ENCODE peak calls at places on chromosomes 4 and X, in seven cellular contexts. One of them, this sample, is unnamed.

GRCh38 chrX:153075366-153075765 is 3.1 kb downstream of the PNMA6A start:
- DNase-seq in mesenchymal stem cell: no peak
- DNase-seq in neuronal stem cell: no peak
- DNase-seq in H9: no peak
- DNase-seq in trophoblast cell: no peak
- DNase-seq in mesendoderm: no peak
- DNase-seq in H1: no peak
- DNase-seq in this sample: no peak

GRCh38 chr4:154467886-154468285 is 23.7 kb downstream of the DCHS2 start:
- DNase-seq in mesenchymal stem cell: no peak
- DNase-seq in neuronal stem cell: no peak
- DNase-seq in H9: no peak
- DNase-seq in trophoblast cell: no peak
- DNase-seq in mesendoderm: no peak
- DNase-seq in H1: no peak
- DNase-seq in this sample: peak

GRCh38 chr4:81675785-81676427 is 204.2 kb upstream of the RASGEF1B start:
- DNase-seq in mesenchymal stem cell: no peak
- DNase-seq in neuronal stem cell: no peak
- DNase-seq in H9: no peak
- DNase-seq in trophoblast cell: no peak
- DNase-seq in mesendoderm: no peak
- DNase-seq in H1: no peak
- DNase-seq in this sample: no peak

GRCh38 chrX:115047181-115047580 is 29.8 kb upstream of the IL13RA2 start:
- DNase-seq in mesenchymal stem cell: peak
- DNase-seq in neuronal stem cell: no peak
- DNase-seq in H9: no peak
- DNase-seq in trophoblast cell: no peak
- DNase-seq in mesendoderm: no peak
- DNase-seq in H1: no peak
- DNase-seq in this sample: peak

GRCh38 chr4:151540728-151541437 is 131.9 kb downstream of the FHIP1A start:
- DNase-seq in mesenchymal stem cell: peak
- DNase-seq in neuronal stem cell: no peak
- DNase-seq in H9: no peak
- DNase-seq in trophoblast cell: no peak
- DNase-seq in mesendoderm: no peak
- DNase-seq in H1: no peak
- DNase-seq in this sample: peak

GRCh38 chr4:3340703-3341088 is 47.9 kb downstream of the RGS12 start:
- DNase-seq in mesenchymal stem cell: no peak
- DNase-seq in neuronal stem cell: no peak
- DNase-seq in H9: no peak
- DNase-seq in trophoblast cell: no peak
- DNase-seq in mesendoderm: no peak
- DNase-seq in H1: no peak
- DNase-seq in this sample: no peak

GRCh38 chr4:37977471-37978452 is 17.6 kb downstream of the PTTG2 start:
- DNase-seq in mesenchymal stem cell: peak
- DNase-seq in neuronal stem cell: peak
- DNase-seq in H9: no peak
- DNase-seq in trophoblast cell: peak
- DNase-seq in mesendoderm: peak
- DNase-seq in H1: no peak
- DNase-seq in this sample: peak

GRCh38 chr4:6575503-6576240 is 683 bp downstream of the MAN2B2 start:
- DNase-seq in mesenchymal stem cell: no peak
- DNase-seq in neuronal stem cell: no peak
- DNase-seq in H9: no peak
- DNase-seq in trophoblast cell: no peak
- DNase-seq in mesendoderm: no peak
- DNase-seq in H1: no peak
- DNase-seq in this sample: no peak

GRCh38 chr4:113020966-113021365 is 28.5 kb upstream of the ANK2 start:
- DNase-seq in mesenchymal stem cell: peak
- DNase-seq in neuronal stem cell: no peak
- DNase-seq in H9: no peak
- DNase-seq in trophoblast cell: no peak
- DNase-seq in mesendoderm: no peak
- DNase-seq in H1: no peak
- DNase-seq in this sample: no peak

GRCh38 chrX:56025872-56026571 is 206.1 kb upstream of the KLF8 start:
- DNase-seq in mesenchymal stem cell: no peak
- DNase-seq in neuronal stem cell: no peak
- DNase-seq in H9: no peak
- DNase-seq in trophoblast cell: peak
- DNase-seq in mesendoderm: no peak
- DNase-seq in H1: no peak
- DNase-seq in this sample: no peak

GRCh38 chr4:153759407-153760226 is at the start of gene RNF175:
- DNase-seq in mesenchymal stem cell: no peak
- DNase-seq in neuronal stem cell: no peak
- DNase-seq in H9: peak
- DNase-seq in trophoblast cell: no peak
- DNase-seq in mesendoderm: peak
- DNase-seq in H1: no peak
- DNase-seq in this sample: no peak

GRCh38 chrX:7146703-7147430 is 645 bp upstream of the STS start:
- DNase-seq in mesenchymal stem cell: peak
- DNase-seq in neuronal stem cell: no peak
- DNase-seq in H9: peak
- DNase-seq in trophoblast cell: peak
- DNase-seq in mesendoderm: no peak
- DNase-seq in H1: no peak
- DNase-seq in this sample: no peak

GRCh38 chrX:3788494-3789233 is 75.2 kb upstream of the PRKX start:
- DNase-seq in mesenchymal stem cell: no peak
- DNase-seq in neuronal stem cell: no peak
- DNase-seq in H9: peak
- DNase-seq in trophoblast cell: no peak
- DNase-seq in mesendoderm: peak
- DNase-seq in H1: no peak
- DNase-seq in this sample: no peak

GRCh38 chrX:103780701-103781402 is 4.2 kb downstream of the PLP1 start:
- DNase-seq in mesenchymal stem cell: no peak
- DNase-seq in neuronal stem cell: no peak
- DNase-seq in H9: peak
- DNase-seq in trophoblast cell: no peak
- DNase-seq in mesendoderm: no peak
- DNase-seq in H1: no peak
- DNase-seq in this sample: no peak

GRCh38 chr4:38382492-38382891 is 281.5 kb upstream of the KLF3 start:
- DNase-seq in mesenchymal stem cell: peak
- DNase-seq in neuronal stem cell: no peak
- DNase-seq in H9: no peak
- DNase-seq in trophoblast cell: no peak
- DNase-seq in mesendoderm: peak
- DNase-seq in H1: no peak
- DNase-seq in this sample: no peak

GRCh38 chrX:2446815-2447214 is 54.0 kb downstream of the DHRSX start:
- DNase-seq in mesenchymal stem cell: no peak
- DNase-seq in neuronal stem cell: no peak
- DNase-seq in H9: no peak
- DNase-seq in trophoblast cell: no peak
- DNase-seq in mesendoderm: no peak
- DNase-seq in H1: no peak
- DNase-seq in this sample: no peak

GRCh38 chrX:111886678-111887077 is 10.7 kb downstream of the TRPC5OS start:
- DNase-seq in mesenchymal stem cell: no peak
- DNase-seq in neuronal stem cell: no peak
- DNase-seq in H9: no peak
- DNase-seq in trophoblast cell: no peak
- DNase-seq in mesendoderm: no peak
- DNase-seq in H1: no peak
- DNase-seq in this sample: no peak

GRCh38 chr4:95764961-95765360 is 74.9 kb upstream of the PDHA2 start:
- DNase-seq in mesenchymal stem cell: no peak
- DNase-seq in neuronal stem cell: no peak
- DNase-seq in H9: no peak
- DNase-seq in trophoblast cell: no peak
- DNase-seq in mesendoderm: no peak
- DNase-seq in H1: no peak
- DNase-seq in this sample: no peak

GRCh38 chr4:186029731-186030421 is 39.1 kb upstream of the TLR3 start:
- DNase-seq in mesenchymal stem cell: peak
- DNase-seq in neuronal stem cell: peak
- DNase-seq in H9: no peak
- DNase-seq in trophoblast cell: no peak
- DNase-seq in mesendoderm: peak
- DNase-seq in H1: no peak
- DNase-seq in this sample: peak

GRCh38 chrX:17046478-17047097 is 100.1 kb downstream of the REPS2 start:
- DNase-seq in mesenchymal stem cell: peak
- DNase-seq in neuronal stem cell: peak
- DNase-seq in H9: peak
- DNase-seq in trophoblast cell: peak
- DNase-seq in mesendoderm: peak
- DNase-seq in H1: peak
- DNase-seq in this sample: peak

GRCh38 chr4:137952116-137952515 is 290.0 kb downstream of the SLC7A11 start:
- DNase-seq in mesenchymal stem cell: no peak
- DNase-seq in neuronal stem cell: no peak
- DNase-seq in H9: no peak
- DNase-seq in trophoblast cell: no peak
- DNase-seq in mesendoderm: no peak
- DNase-seq in H1: no peak
- DNase-seq in this sample: no peak

GRCh38 chrX:103831803-103832544 is at the start of gene RAB9B:
- DNase-seq in mesenchymal stem cell: peak
- DNase-seq in neuronal stem cell: peak
- DNase-seq in H9: peak
- DNase-seq in trophoblast cell: no peak
- DNase-seq in mesendoderm: peak
- DNase-seq in H1: no peak
- DNase-seq in this sample: peak

GRCh38 chr4:101345271-101345595 is 2.1 kb downstream of the PPP3CA start:
- DNase-seq in mesenchymal stem cell: no peak
- DNase-seq in neuronal stem cell: no peak
- DNase-seq in H9: no peak
- DNase-seq in trophoblast cell: no peak
- DNase-seq in mesendoderm: no peak
- DNase-seq in H1: no peak
- DNase-seq in this sample: peak
- H4K8ac ChIP-seq in mesenchymal stem cell: no peak
- H4K8ac ChIP-seq in neuronal stem cell: no peak
- H4K8ac ChIP-seq in H9: no peak
- H4K8ac ChIP-seq in trophoblast cell: no peak
- H4K8ac ChIP-seq in mesendoderm: no peak
- H4K8ac ChIP-seq in H1: no peak
- H4K8ac ChIP-seq in this sample: peak

GRCh38 chr4:14850374-14851097 is 151.7 kb upstream of the CPEB2 start:
- DNase-seq in mesenchymal stem cell: no peak
- DNase-seq in neuronal stem cell: no peak
- DNase-seq in H9: no peak
- DNase-seq in trophoblast cell: no peak
- DNase-seq in mesendoderm: no peak
- DNase-seq in H1: no peak
- DNase-seq in this sample: no peak
- H4K8ac ChIP-seq in mesenchymal stem cell: no peak
- H4K8ac ChIP-seq in neuronal stem cell: no peak
- H4K8ac ChIP-seq in H9: no peak
- H4K8ac ChIP-seq in trophoblast cell: no peak
- H4K8ac ChIP-seq in mesendoderm: no peak
- H4K8ac ChIP-seq in H1: no peak
- H4K8ac ChIP-seq in this sample: no peak

GRCh38 chr4:165077034-165077578 is 23.4 kb downstream of the TRIM75 start:
- DNase-seq in mesenchymal stem cell: no peak
- DNase-seq in neuronal stem cell: no peak
- DNase-seq in H9: no peak
- DNase-seq in trophoblast cell: no peak
- DNase-seq in mesendoderm: no peak
- DNase-seq in H1: no peak
- DNase-seq in this sample: no peak

DNA sequence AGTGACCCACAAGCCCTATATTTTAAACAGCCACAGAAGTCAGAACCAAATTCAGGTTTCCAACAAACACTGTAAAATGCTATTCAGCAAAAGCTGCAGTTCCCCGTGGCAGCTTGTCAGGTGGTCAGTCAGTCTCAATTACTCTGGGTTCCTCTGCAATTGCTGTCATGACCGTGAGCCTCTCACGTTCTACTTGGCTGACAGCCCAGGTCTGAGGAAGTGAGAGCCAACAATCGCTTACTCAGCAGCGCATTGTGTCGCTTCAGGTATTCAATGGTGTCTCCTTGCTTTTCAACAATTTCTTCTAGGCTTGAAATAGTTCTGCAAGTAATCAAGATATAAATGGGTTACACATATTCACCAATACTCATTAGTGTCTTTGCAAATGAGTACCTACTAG is 25.8 kb downstream of the TRIM75 start:
- DNase-seq in mesenchymal stem cell: no peak
- DNase-seq in neuronal stem cell: no peak
- DNase-seq in H9: no peak
- DNase-seq in trophoblast cell: no peak
- DNase-seq in mesendoderm: no peak
- DNase-seq in H1: no peak
- DNase-seq in this sample: peak
- H4K8ac ChIP-seq in mesenchymal stem cell: peak
- H4K8ac ChIP-seq in neuronal stem cell: no peak
- H4K8ac ChIP-seq in H9: no peak
- H4K8ac ChIP-seq in trophoblast cell: no peak
- H4K8ac ChIP-seq in mesendoderm: no peak
- H4K8ac ChIP-seq in H1: no peak
- H4K8ac ChIP-seq in this sample: no peak

DNA sequence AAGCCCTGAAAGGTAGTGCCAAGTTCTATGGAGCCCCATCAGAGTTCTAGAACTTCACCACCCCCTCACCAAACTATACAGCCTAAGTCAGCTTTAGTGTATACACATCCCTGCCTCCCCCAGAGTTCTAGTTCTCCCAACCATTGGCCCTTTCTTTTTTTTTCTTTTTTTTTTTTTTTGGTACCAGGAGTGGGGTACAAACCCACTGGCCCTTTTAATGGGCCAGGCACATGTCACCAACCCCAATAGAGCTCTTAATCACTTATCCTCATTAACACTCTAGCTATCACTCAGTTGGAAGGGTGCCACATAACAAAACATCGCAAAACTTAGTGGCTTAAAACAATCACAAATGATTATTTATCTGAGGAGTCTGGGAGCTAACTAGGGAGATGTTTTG is 588.6 kb downstream of the BCOR start:
- DNase-seq in mesenchymal stem cell: no peak
- DNase-seq in neuronal stem cell: no peak
- DNase-seq in H9: no peak
- DNase-seq in trophoblast cell: no peak
- DNase-seq in mesendoderm: no peak
- DNase-seq in H1: no peak
- DNase-seq in this sample: no peak
- H4K8ac ChIP-seq in mesenchymal stem cell: no peak
- H4K8ac ChIP-seq in neuronal stem cell: no peak
- H4K8ac ChIP-seq in H9: no peak
- H4K8ac ChIP-seq in trophoblast cell: no peak
- H4K8ac ChIP-seq in mesendoderm: no peak
- H4K8ac ChIP-seq in H1: no peak
- H4K8ac ChIP-seq in this sample: no peak

This sample was measured in IMR-90.